ENCODE peak calls at places on chromosomes 13 and 19, in nine cellular contexts. N, R, K, Z, H, B, M, I and C are unnamed samples.

GRCh38 chr13:40191186-40191980 is 475.1 kb downstream of the FOXO1 start:
- DNase-seq in N (no peak), R (no peak), H (no peak), I (no peak), K (no peak), B (no peak), M (peak), Z (no peak), C (no peak)

GRCh38 chr13:95604534-95604915 is 40.0 kb downstream of the DZIP1 start:
- DNase-seq in B (no peak), H (peak), I (no peak), M (no peak), N (no peak), K (no peak), Z (no peak), R (no peak), C (no peak)

GRCh38 chr19:39146686-39147450 is 21.3 kb downstream of the PAK4 start:
- DNase-seq in M (no peak), Z (no peak), K (no peak), I (no peak), B (no peak), H (no peak), R (no peak), N (no peak), C (no peak)

GRCh38 chr13:28336193-28336657 is 158.7 kb downstream of the FLT1 start:
- DNase-seq in I (peak), H (no peak), N (no peak), B (peak), R (no peak), M (peak), Z (no peak), K (peak), C (no peak)

GRCh38 chr19:18588611-18589379 is at the start of gene REX1BD:
- DNase-seq in H (peak), K (peak), N (peak), R (peak), Z (no peak), M (peak), I (peak), B (peak), C (peak)

GRCh38 chr13:63706751-63707150 is 2291.1 kb upstream of the PCDH20 start:
- DNase-seq in K (no peak), R (no peak), Z (no peak), H (no peak), I (peak), B (no peak), N (no peak), M (no peak), C (no peak)

GRCh38 chr13:99125335-99125915 is 75.2 kb upstream of the UBAC2 start:
- DNase-seq in N (no peak), B (no peak), K (no peak), Z (no peak), H (no peak), I (no peak), R (no peak), M (peak), C (no peak)

GRCh38 chr19:10766049-10766623 is 48.3 kb downstream of the DNM2 start:
- DNase-seq in I (no peak), R (no peak), M (no peak), N (no peak), K (no peak), B (no peak), Z (no peak), H (no peak), C (no peak)

GRCh38 chr19:49553451-49554271 is 25.9 kb downstream of the RCN3 start:
- DNase-seq in B (no peak), I (no peak), K (no peak), Z (no peak), M (peak), H (peak), R (no peak), N (no peak), C (peak)

GRCh38 chr19:56119585-56119978 is 1.5 kb downstream of the ZNF787 start:
- DNase-seq in K (no peak), Z (no peak), N (no peak), H (peak), R (no peak), B (no peak), M (peak), I (no peak), C (peak)

DNA sequence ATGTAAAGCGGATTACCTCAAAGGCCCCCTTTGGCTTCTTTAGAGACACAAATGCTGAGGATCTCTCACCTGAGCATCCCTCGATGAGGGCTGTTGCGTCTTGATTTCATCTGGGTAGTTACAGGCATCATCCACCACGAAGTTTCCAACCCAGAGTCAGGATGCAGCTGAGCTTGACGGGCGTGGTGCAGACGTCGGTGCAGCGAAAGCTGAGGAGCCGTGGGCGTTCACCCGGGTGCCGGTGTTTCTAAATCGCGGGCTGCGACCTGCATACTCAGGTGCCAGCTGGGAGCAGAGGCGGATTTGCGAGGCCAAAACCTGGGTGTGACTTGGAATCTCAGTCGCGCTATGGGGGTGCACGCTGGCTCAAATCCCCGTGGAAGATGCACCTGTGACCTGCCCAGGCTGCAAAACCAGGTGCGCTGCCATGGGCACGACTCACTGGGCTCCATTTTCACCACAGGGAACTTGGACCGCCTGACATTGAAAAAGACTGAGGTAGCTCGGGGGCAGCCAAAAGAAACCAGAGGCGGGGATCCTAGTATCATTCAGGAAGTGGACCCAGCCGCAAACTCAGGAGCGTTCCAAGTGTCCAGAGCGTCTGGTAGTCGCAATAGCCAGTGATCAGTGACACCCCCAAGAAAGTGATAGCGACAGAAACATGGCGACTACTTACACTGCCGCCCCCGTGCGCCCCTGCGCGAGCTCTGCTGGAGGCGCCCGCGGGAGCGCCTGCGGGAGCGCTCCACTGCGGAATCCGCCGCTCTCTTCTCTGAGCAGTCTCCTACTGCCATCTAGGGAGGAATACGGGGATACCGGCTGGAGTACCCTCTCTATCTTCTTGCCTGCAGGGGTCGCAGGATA is 36.4 kb upstream of the IGFL4 start:
- DNase-seq in Z (peak), M (peak), N (peak), K (peak), B (peak), H (peak), R (no peak), I (peak), C (peak)
- TF ChIP-seq CTCF in Z (peak), M (peak), N (peak), K (peak), B (peak), H (peak), R (peak), I (peak), C (peak)

DNA sequence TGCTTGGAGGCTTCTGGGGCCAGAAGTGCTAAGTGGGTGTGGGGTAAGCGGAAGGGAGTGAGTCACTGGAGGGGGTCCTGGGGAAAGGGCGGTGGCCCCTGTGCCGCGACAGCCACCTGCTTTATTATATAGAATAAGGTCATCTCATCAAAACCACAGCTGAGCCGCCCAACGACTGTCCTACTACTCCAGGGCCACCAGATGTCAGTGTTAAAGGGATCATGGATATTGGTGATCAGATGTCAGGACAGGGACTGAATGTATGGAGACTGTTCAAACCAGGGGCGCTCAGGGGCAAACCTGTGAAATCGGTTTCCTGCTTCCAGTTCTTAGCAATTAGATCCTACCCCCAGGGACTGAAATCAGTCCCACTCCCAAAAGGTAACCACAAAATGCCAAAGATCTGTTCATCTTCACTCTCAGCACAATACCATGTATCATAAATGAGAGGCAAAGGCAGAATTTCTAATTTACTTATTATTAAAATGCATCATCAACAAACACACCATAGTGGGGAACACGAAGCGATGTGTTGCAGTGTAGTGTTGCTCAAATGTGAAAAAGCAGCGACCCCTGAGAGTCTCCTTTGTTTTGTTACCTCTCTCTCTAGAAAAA is 24.5 kb downstream of the ARL11 start:
- DNase-seq in M (peak), Z (peak), R (no peak), I (peak), B (no peak), H (no peak), N (no peak), K (peak), C (peak)
- TF ChIP-seq CTCF in M (peak), Z (peak), R (peak), I (peak), B (no peak), H (peak), N (no peak), K (no peak), C (peak)

DNA sequence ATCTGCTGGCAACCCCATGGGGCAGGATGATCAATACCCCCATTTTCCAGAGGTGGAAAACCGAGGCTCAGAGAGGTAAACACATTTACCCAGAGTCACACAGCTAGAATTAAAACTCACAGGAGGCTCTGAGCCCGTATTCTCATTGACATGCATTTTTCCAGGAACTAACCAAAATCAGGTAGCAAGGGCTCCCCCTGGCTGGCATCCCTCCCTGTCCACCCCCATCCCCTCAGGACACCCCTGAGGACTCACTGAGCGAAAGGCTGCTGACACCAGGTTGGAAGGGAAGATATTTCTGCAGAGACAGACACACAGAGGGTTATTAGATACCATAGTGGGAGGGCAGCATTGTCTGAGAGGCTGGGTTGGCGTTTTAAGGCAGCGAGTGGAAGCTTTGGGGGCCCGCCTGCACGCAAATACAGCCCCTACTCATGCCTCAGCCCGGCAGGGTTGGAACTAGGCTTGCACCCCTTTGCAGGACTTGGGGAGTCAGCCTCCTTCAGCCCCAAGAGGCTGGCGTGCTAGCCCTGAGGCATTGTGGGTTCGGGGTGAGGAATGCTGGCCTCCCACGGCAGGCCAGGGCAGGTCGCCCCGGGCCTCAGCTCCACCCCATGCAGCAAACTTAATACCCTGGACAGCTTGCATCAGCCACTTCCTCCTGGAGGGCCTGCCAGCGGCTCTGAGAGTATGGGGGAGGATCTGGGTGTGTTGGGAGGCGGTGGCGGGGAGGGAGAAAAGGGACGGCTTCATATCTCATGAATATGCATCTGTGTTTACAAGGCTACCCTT is 3.9 kb downstream of the SLC1A5 start:
- DNase-seq in H (peak), B (peak), N (peak), M (peak), Z (peak), K (peak), R (peak), I (peak), C (peak)
- TF ChIP-seq CTCF in H (no peak), B (no peak), N (no peak), M (peak), Z (no peak), K (no peak), R (no peak), I (peak), C (peak)

GRCh38 chr13:70339738-70340137 is 231.5 kb upstream of the KLHL1 start:
- DNase-seq in N (no peak), H (peak), Z (no peak), I (peak), M (no peak), K (peak), B (no peak), R (no peak), C (peak)
- TF ChIP-seq CTCF in N (no peak), H (peak), Z (peak), I (peak), M (no peak), K (peak), B (no peak), R (no peak), C (peak)

GRCh38 chr19:47414469-47414868 is 4.9 kb downstream of the MEIS3 start:
- DNase-seq in K (peak), N (no peak), I (peak), Z (no peak), B (no peak), H (no peak), M (no peak), R (no peak), C (peak)
- TF ChIP-seq CTCF in K (no peak), N (no peak), I (no peak), Z (peak), B (no peak), H (no peak), M (peak), R (no peak), C (no peak)